ENCODE peak calls at places on chromosomes 5 and 9, in six cellular contexts. One of them, this sample, is unnamed.

GRCh38 chr5:148090780-148091221 is 27.0 kb downstream of the SPINK5 start:
- DNase-seq in heart right ventricle: no peak
- DNase-seq in psoas muscle: no peak
- DNase-seq in left lung: no peak
- DNase-seq in effector memory CD4-positive, alpha-beta T cell: no peak
- DNase-seq in cardiac muscle cell: peak; percentile 2
- DNase-seq in this sample: no peak

GRCh38 chr9:81526587-81526986 is 162.8 kb downstream of the TLE1 start:
- DNase-seq in heart right ventricle: no peak
- DNase-seq in psoas muscle: no peak
- DNase-seq in left lung: no peak
- DNase-seq in effector memory CD4-positive, alpha-beta T cell: no peak
- DNase-seq in cardiac muscle cell: peak; percentile 73
- DNase-seq in this sample: no peak

GRCh38 chr5:178385472-178385853 is 152.9 kb upstream of the PHYKPL start:
- DNase-seq in heart right ventricle: no peak
- DNase-seq in psoas muscle: no peak
- DNase-seq in left lung: no peak
- DNase-seq in effector memory CD4-positive, alpha-beta T cell: no peak
- DNase-seq in cardiac muscle cell: no peak
- DNase-seq in this sample: peak; percentile 28

GRCh38 chr5:78547731-78548189 is 100.8 kb downstream of the LHFPL2 start:
- DNase-seq in heart right ventricle: peak; percentile 84
- DNase-seq in psoas muscle: peak; percentile 91
- DNase-seq in left lung: peak; percentile 66
- DNase-seq in effector memory CD4-positive, alpha-beta T cell: no peak
- DNase-seq in cardiac muscle cell: peak; percentile 99
- DNase-seq in this sample: peak; percentile 96

GRCh38 chr9:80928697-80929096 is 760.6 kb downstream of the TLE1 start:
- DNase-seq in heart right ventricle: no peak
- DNase-seq in psoas muscle: no peak
- DNase-seq in left lung: no peak
- DNase-seq in effector memory CD4-positive, alpha-beta T cell: no peak
- DNase-seq in cardiac muscle cell: no peak
- DNase-seq in this sample: no peak

GRCh38 chr9:123337971-123338370 is 18.0 kb upstream of the CRB2 start:
- DNase-seq in heart right ventricle: no peak
- DNase-seq in psoas muscle: no peak
- DNase-seq in left lung: no peak
- DNase-seq in effector memory CD4-positive, alpha-beta T cell: no peak
- DNase-seq in cardiac muscle cell: no peak
- DNase-seq in this sample: no peak

GRCh38 chr5:35804201-35804653 is 52.5 kb upstream of the IL7R start:
- DNase-seq in heart right ventricle: no peak
- DNase-seq in psoas muscle: no peak
- DNase-seq in left lung: no peak
- DNase-seq in effector memory CD4-positive, alpha-beta T cell: no peak
- DNase-seq in cardiac muscle cell: no peak
- DNase-seq in this sample: no peak

GRCh38 chr5:14706615-14707021 is 42.1 kb downstream of the OTULIN start:
- DNase-seq in heart right ventricle: no peak
- DNase-seq in psoas muscle: no peak
- DNase-seq in left lung: no peak
- DNase-seq in effector memory CD4-positive, alpha-beta T cell: no peak
- DNase-seq in cardiac muscle cell: peak; percentile 65
- DNase-seq in this sample: no peak

GRCh38 chr5:107860044-107860443 is 189.3 kb upstream of the EFNA5 start:
- DNase-seq in heart right ventricle: no peak
- DNase-seq in psoas muscle: no peak
- DNase-seq in left lung: no peak
- DNase-seq in effector memory CD4-positive, alpha-beta T cell: no peak
- DNase-seq in cardiac muscle cell: no peak
- DNase-seq in this sample: no peak

GRCh38 chr9:117825609-117826347 is 121.6 kb downstream of the TLR4 start:
- DNase-seq in heart right ventricle: no peak
- DNase-seq in psoas muscle: no peak
- DNase-seq in left lung: peak; percentile 36
- DNase-seq in effector memory CD4-positive, alpha-beta T cell: peak; percentile 34
- DNase-seq in cardiac muscle cell: no peak
- DNase-seq in this sample: no peak

GRCh38 chr9:131303702-131304101 is 14.2 kb downstream of the PLPP7 start:
- DNase-seq in heart right ventricle: no peak
- DNase-seq in psoas muscle: no peak
- DNase-seq in left lung: no peak
- DNase-seq in effector memory CD4-positive, alpha-beta T cell: no peak
- DNase-seq in cardiac muscle cell: no peak
- DNase-seq in this sample: no peak

GRCh38 chr9:121317737-121318630 is 50.0 kb downstream of the GSN start:
- DNase-seq in heart right ventricle: peak; percentile 73
- DNase-seq in psoas muscle: no peak
- DNase-seq in left lung: no peak
- DNase-seq in effector memory CD4-positive, alpha-beta T cell: no peak
- DNase-seq in cardiac muscle cell: no peak
- DNase-seq in this sample: no peak

GRCh38 chr5:72799721-72800120 is 16.7 kb upstream of the TNPO1 start:
- DNase-seq in heart right ventricle: no peak
- DNase-seq in psoas muscle: no peak
- DNase-seq in left lung: no peak
- DNase-seq in effector memory CD4-positive, alpha-beta T cell: no peak
- DNase-seq in cardiac muscle cell: no peak
- DNase-seq in this sample: no peak

GRCh38 chr9:96555567-96556386 is 63.9 kb downstream of the CDC14B start:
- DNase-seq in heart right ventricle: no peak
- DNase-seq in psoas muscle: no peak
- DNase-seq in left lung: no peak
- DNase-seq in effector memory CD4-positive, alpha-beta T cell: no peak
- DNase-seq in cardiac muscle cell: peak; percentile 43
- DNase-seq in this sample: no peak

GRCh38 chr9:91978739-91979414 is 28.8 kb upstream of the ROR2 start:
- DNase-seq in heart right ventricle: no peak
- DNase-seq in psoas muscle: no peak
- DNase-seq in left lung: no peak
- DNase-seq in effector memory CD4-positive, alpha-beta T cell: no peak
- DNase-seq in cardiac muscle cell: peak; percentile 91
- DNase-seq in this sample: no peak

GRCh38 chr9:83154821-83155220 is 91.9 kb upstream of the RASEF start:
- DNase-seq in heart right ventricle: no peak
- DNase-seq in psoas muscle: no peak
- DNase-seq in left lung: no peak
- DNase-seq in effector memory CD4-positive, alpha-beta T cell: no peak
- DNase-seq in cardiac muscle cell: no peak
- DNase-seq in this sample: no peak

GRCh38 chr5:17216974-17217325 is 481 bp upstream of the BASP1 start:
- DNase-seq in heart right ventricle: no peak
- DNase-seq in psoas muscle: no peak
- DNase-seq in left lung: no peak
- DNase-seq in effector memory CD4-positive, alpha-beta T cell: no peak
- DNase-seq in cardiac muscle cell: peak; percentile 75
- DNase-seq in this sample: no peak

GRCh38 chr5:33631786-33632185 is 191.0 kb downstream of the TARS1 start:
- DNase-seq in heart right ventricle: no peak
- DNase-seq in psoas muscle: no peak
- DNase-seq in left lung: no peak
- DNase-seq in effector memory CD4-positive, alpha-beta T cell: no peak
- DNase-seq in cardiac muscle cell: peak; percentile 20
- DNase-seq in this sample: no peak

GRCh38 chr5:181130832-181131496 is at the start of gene OR2V1:
- DNase-seq in heart right ventricle: no peak
- DNase-seq in psoas muscle: no peak
- DNase-seq in left lung: no peak
- DNase-seq in effector memory CD4-positive, alpha-beta T cell: no peak
- DNase-seq in cardiac muscle cell: no peak
- DNase-seq in this sample: peak; percentile 24

GRCh38 chr9:970310-971002 is 6.0 kb upstream of the DMRT3 start:
- DNase-seq in heart right ventricle: no peak
- DNase-seq in psoas muscle: no peak
- DNase-seq in left lung: no peak
- DNase-seq in effector memory CD4-positive, alpha-beta T cell: no peak
- DNase-seq in cardiac muscle cell: no peak
- DNase-seq in this sample: no peak

GRCh38 chr5:68747077-68747420 is 346.8 kb upstream of the SLC30A5 start:
- DNase-seq in heart right ventricle: no peak
- DNase-seq in psoas muscle: no peak
- DNase-seq in left lung: no peak
- DNase-seq in effector memory CD4-positive, alpha-beta T cell: no peak
- DNase-seq in cardiac muscle cell: no peak
- DNase-seq in this sample: no peak

GRCh38 chr9:127253446-127253845 is 11.1 kb upstream of the GARNL3 start:
- DNase-seq in heart right ventricle: no peak
- DNase-seq in psoas muscle: no peak
- DNase-seq in left lung: no peak
- DNase-seq in effector memory CD4-positive, alpha-beta T cell: no peak
- DNase-seq in cardiac muscle cell: no peak
- DNase-seq in this sample: no peak

GRCh38 chr9:19255112-19255511 is 24.6 kb downstream of the DENND4C start:
- DNase-seq in heart right ventricle: no peak
- DNase-seq in psoas muscle: no peak
- DNase-seq in left lung: no peak
- DNase-seq in effector memory CD4-positive, alpha-beta T cell: no peak
- DNase-seq in cardiac muscle cell: no peak
- DNase-seq in this sample: no peak

GRCh38 chr5:125870271-125870670 is 552.9 kb upstream of the GRAMD2B start:
- DNase-seq in heart right ventricle: no peak
- DNase-seq in psoas muscle: no peak
- DNase-seq in left lung: no peak
- DNase-seq in effector memory CD4-positive, alpha-beta T cell: no peak
- DNase-seq in cardiac muscle cell: no peak
- DNase-seq in this sample: no peak

GRCh38 chr9:116539549-116539948 is 147.6 kb upstream of the TRIM32 start:
- DNase-seq in heart right ventricle: no peak
- DNase-seq in psoas muscle: no peak
- DNase-seq in left lung: no peak
- DNase-seq in effector memory CD4-positive, alpha-beta T cell: no peak
- DNase-seq in cardiac muscle cell: peak; percentile 27
- DNase-seq in this sample: no peak

GRCh38 chr9:6845881-6846280 is 88.1 kb downstream of the KDM4C start:
- DNase-seq in heart right ventricle: no peak
- DNase-seq in psoas muscle: no peak
- DNase-seq in left lung: no peak
- DNase-seq in effector memory CD4-positive, alpha-beta T cell: no peak
- DNase-seq in cardiac muscle cell: no peak
- DNase-seq in this sample: no peak

GRCh38 chr9:134433909-134434895 is 107.9 kb downstream of the RXRA start:
- DNase-seq in heart right ventricle: no peak
- DNase-seq in psoas muscle: no peak
- DNase-seq in left lung: no peak
- DNase-seq in effector memory CD4-positive, alpha-beta T cell: no peak
- DNase-seq in cardiac muscle cell: no peak
- DNase-seq in this sample: no peak
- H3K4me3 ChIP-seq in heart right ventricle: peak overlapping the region; percentile 13
- H3K4me3 ChIP-seq in psoas muscle: peak overlapping the region; percentile 34
- H3K4me3 ChIP-seq in left lung: no peak overlapping the region
- H3K4me3 ChIP-seq in effector memory CD4-positive, alpha-beta T cell: no peak overlapping the region
- H3K4me3 ChIP-seq in cardiac muscle cell: no peak overlapping the region
- H3K4me3 ChIP-seq in this sample: peak overlapping the region; percentile 24

GRCh38 chr5:138789771-138790242 is 36.6 kb downstream of the CTNNA1 start:
- DNase-seq in heart right ventricle: no peak
- DNase-seq in psoas muscle: no peak
- DNase-seq in left lung: no peak
- DNase-seq in effector memory CD4-positive, alpha-beta T cell: no peak
- DNase-seq in cardiac muscle cell: peak; percentile 53
- DNase-seq in this sample: no peak
- H3K4me1 ChIP-seq in heart right ventricle: peaks cover 76% of the 10 kb centered on the region
- H3K4me1 ChIP-seq in psoas muscle: peaks cover 46% of the 10 kb centered on the region
- H3K4me1 ChIP-seq in left lung: peaks cover 6% of the 10 kb centered on the region
- H3K4me1 ChIP-seq in effector memory CD4-positive, alpha-beta T cell: no peaks in the 10 kb centered on the region
- H3K4me1 ChIP-seq in cardiac muscle cell: peaks cover 10% of the 10 kb centered on the region
- H3K4me1 ChIP-seq in this sample: peaks cover 57% of the 10 kb centered on the region

DNA sequence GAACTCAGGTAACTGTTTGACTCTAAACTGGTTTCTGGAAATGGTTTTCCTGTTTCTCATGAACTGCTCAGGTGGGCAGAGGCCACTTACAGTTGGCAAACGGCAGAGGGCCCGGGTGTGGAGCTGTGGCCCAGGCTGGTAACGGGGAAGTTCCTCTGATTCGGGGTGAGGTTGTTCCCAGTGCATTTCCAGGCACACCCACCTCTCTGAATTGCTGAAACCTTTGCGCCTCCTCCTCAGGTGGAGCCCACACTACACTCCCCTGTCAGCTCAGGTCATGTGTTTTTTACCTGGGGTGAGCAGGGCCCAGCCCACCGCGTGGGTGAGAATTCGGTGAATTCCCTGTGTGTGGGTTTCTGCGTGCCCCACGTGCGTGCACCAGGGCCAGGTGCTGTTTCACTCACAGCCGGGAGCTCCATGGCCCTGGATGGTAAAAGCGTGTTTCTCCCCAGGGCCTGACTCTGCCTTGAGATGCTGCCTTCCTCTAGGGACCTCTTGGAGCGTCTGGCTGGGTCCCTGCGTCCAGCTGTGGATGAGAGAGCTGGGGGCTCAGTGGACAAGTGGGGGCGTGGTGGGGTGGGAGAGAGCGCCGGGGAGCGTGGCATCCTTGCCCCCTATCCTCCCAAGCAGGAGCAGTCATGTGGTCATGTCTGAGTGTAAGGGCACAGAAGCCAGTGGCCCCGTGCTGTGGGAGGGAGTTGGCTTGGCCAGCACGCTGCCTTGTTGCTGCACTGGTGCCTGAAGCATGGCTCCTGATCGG is 33.5 kb upstream of the LPCAT1 start:
- DNase-seq in heart right ventricle: no peak
- DNase-seq in psoas muscle: no peak
- DNase-seq in left lung: peak; percentile 65
- DNase-seq in effector memory CD4-positive, alpha-beta T cell: no peak
- DNase-seq in cardiac muscle cell: no peak
- DNase-seq in this sample: peak; percentile 36
- H3K4me3 ChIP-seq in heart right ventricle: no peak overlapping the region
- H3K4me3 ChIP-seq in psoas muscle: no peak overlapping the region
- H3K4me3 ChIP-seq in left lung: no peak overlapping the region
- H3K4me3 ChIP-seq in effector memory CD4-positive, alpha-beta T cell: no peak overlapping the region
- H3K4me3 ChIP-seq in cardiac muscle cell: no peak overlapping the region
- H3K4me3 ChIP-seq in this sample: no peak overlapping the region

GRCh38 chr5:132774406-132774805 is 2.6 kb downstream of the SEPTIN8 start:
- DNase-seq in heart right ventricle: no peak
- DNase-seq in psoas muscle: no peak
- DNase-seq in left lung: no peak
- DNase-seq in effector memory CD4-positive, alpha-beta T cell: no peak
- DNase-seq in cardiac muscle cell: no peak
- DNase-seq in this sample: peak; percentile 46

GRCh38 chr5:132772291-132773070 is 4.6 kb downstream of the SEPTIN8 start:
- DNase-seq in heart right ventricle: no peak
- DNase-seq in psoas muscle: no peak
- DNase-seq in left lung: no peak
- DNase-seq in effector memory CD4-positive, alpha-beta T cell: no peak
- DNase-seq in cardiac muscle cell: peak; percentile 22
- DNase-seq in this sample: peak; percentile 35

GRCh38 chr5:132771559-132771998 is 5.5 kb downstream of the SEPTIN8 start:
- DNase-seq in heart right ventricle: peak; percentile 43
- DNase-seq in psoas muscle: peak; percentile 56
- DNase-seq in left lung: no peak
- DNase-seq in effector memory CD4-positive, alpha-beta T cell: no peak
- DNase-seq in cardiac muscle cell: peak; percentile 73
- DNase-seq in this sample: peak; percentile 81

GRCh38 chr5:132773601-132774355 is 3.3 kb downstream of the SEPTIN8 start:
- DNase-seq in heart right ventricle: no peak
- DNase-seq in psoas muscle: no peak
- DNase-seq in left lung: no peak
- DNase-seq in effector memory CD4-positive, alpha-beta T cell: no peak
- DNase-seq in cardiac muscle cell: no peak
- DNase-seq in this sample: peak; percentile 47

GRCh38 chr5:132773114-132773513 is 3.9 kb downstream of the SEPTIN8 start:
- DNase-seq in heart right ventricle: no peak
- DNase-seq in psoas muscle: no peak
- DNase-seq in left lung: no peak
- DNase-seq in effector memory CD4-positive, alpha-beta T cell: no peak
- DNase-seq in cardiac muscle cell: no peak
- DNase-seq in this sample: peak; percentile 37
- H3K4me1 ChIP-seq in heart right ventricle: peaks cover 69% of the 10 kb centered on the region
- H3K4me1 ChIP-seq in psoas muscle: peaks cover 9% of the 10 kb centered on the region
- H3K4me1 ChIP-seq in left lung: peaks cover 18% of the 10 kb centered on the region
- H3K4me1 ChIP-seq in effector memory CD4-positive, alpha-beta T cell: peaks cover 11% of the 10 kb centered on the region
- H3K4me1 ChIP-seq in cardiac muscle cell: peaks cover 13% of the 10 kb centered on the region
- H3K4me1 ChIP-seq in this sample: peaks cover 53% of the 10 kb centered on the region